ENCODE peak calls at places on chromosomes 5 and 9, in seven cellular contexts. E is spleen; C is CD4-positive, CD25-positive, alpha-beta regulatory T cell; A is CD4-positive, alpha-beta memory T cell; T is naive thymus-derived CD4-positive, alpha-beta T cell; K is A549; Q is RWPE1. O is an unnamed sample.
A peak's percentile ranks its signal among the peaks of the same experiment; 100 is the strongest.

GRCh38 chr9:114470121-114470520 is 35.2 kb downstream of the WHRN start:
- DNase-seq in E (no peak), K (no peak), T (no peak), C (no peak), A (no peak), Q (no peak), O (no peak)

GRCh38 chr5:89697581-89697980 is 712.0 kb downstream of the CETN3 start:
- DNase-seq in Q (no peak), K (no peak), A (no peak), E (no peak), T (no peak), C (no peak), O (no peak)

GRCh38 chr5:128378196-128378595 is 159.8 kb downstream of the FBN2 start:
- DNase-seq in K (no peak), T (no peak), A (no peak), E (no peak), C (no peak), Q (peak; percentile 8), O (no peak)

GRCh38 chr5:150599917-150600511 is 40.4 kb upstream of the SYNPO start:
- DNase-seq in K (peak; percentile 91), C (no peak), Q (peak; percentile 98), E (peak; percentile 78), T (no peak), A (no peak), O (peak; percentile 82)

GRCh38 chr9:119195521-119195920 is 173.7 kb downstream of the BRINP1 start:
- DNase-seq in K (no peak), Q (no peak), C (no peak), T (no peak), E (no peak), A (no peak), O (no peak)

GRCh38 chr5:72244862-72245371 is 75.1 kb downstream of the MRPS27 start:
- DNase-seq in K (peak; percentile 19), T (no peak), A (no peak), Q (peak; percentile 16), E (no peak), C (no peak), O (no peak)

GRCh38 chr9:127586537-127586936 is 25.5 kb upstream of the STXBP1 start:
- DNase-seq in C (peak; percentile 53), E (peak; percentile 80), A (peak; percentile 56), K (peak; percentile 81), Q (peak; percentile 90), T (peak; percentile 54), O (peak; percentile 72)

GRCh38 chr9:91503650-91504007 is 80.0 kb upstream of the NFIL3 start:
- DNase-seq in T (no peak), A (no peak), C (no peak), Q (no peak), E (no peak), K (no peak), O (no peak)

GRCh38 chr9:135563858-135564257 is 2.3 kb downstream of the PAEP start:
- DNase-seq in C (no peak), K (no peak), E (peak; percentile 56), Q (no peak), T (no peak), A (no peak), O (no peak)

DNA sequence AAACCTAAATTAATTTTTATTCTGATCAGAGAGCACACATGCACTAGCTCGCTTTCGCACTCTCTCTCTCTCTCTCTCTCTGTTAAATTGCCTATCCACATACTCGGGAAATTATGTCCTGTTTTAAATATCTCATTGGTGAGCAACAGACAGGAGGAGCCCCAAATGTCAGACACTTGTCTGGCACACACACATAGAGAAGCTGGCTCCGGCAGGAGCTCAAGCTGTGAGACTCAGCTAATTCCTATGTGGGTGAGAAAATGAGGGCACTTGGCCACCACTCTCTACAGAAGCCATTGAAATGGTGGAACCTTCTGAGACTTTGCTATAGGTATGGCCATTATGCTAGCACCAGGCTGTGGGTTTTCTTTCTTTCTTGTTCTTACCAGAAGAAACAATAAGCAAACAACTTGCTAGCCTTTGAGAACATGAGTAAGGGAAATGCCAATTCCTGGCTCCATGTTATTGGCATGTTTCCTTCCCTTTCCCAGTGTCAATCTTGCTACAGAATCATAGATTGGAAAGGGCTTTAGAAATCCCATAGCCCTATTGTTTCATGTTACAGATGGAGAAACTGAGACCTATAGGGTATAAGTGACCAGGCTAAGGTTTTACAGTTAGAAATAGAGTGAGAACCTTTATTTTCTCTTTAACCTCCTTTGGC is 9.0 kb downstream of the RFX3 start:
- DNase-seq in K (no peak), E (no peak), C (no peak), T (no peak), A (no peak), Q (no peak), O (peak; percentile 65)
- H3K27ac ChIP-seq in K (no peak overlapping the region), E (no peak overlapping the region), C (no peak overlapping the region), T (no peak overlapping the region), A (no peak overlapping the region), Q (no peak overlapping the region), O (peak overlapping the region; percentile 92)

DNA sequence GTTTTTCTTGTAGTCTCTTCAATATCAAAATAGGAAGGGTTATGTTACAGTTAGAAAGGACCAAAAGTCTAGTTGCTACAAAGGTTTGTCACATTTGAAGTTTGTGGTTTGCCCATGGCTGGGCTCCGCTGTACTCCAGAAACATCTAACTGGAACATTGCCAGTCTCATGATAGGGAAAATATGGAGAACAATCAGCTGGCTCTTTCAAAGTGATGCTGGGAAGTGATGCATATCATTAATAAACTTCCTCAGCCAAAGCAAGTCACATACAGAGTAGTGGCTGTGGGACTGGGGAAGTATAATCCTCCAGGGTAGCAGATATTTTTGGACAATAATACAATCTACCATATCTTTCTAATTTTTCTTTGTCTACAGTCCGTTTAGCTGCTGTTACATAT is 8.8 kb downstream of the BTF3 start:
- DNase-seq in T (no peak), C (no peak), K (no peak), E (no peak), A (no peak), Q (no peak), O (no peak)
- H3K27ac ChIP-seq in T (no peak overlapping the region), C (no peak overlapping the region), K (no peak overlapping the region), E (no peak overlapping the region), A (no peak overlapping the region), Q (no peak overlapping the region), O (no peak overlapping the region)

GRCh38 chr5:82521431-82522051 is 243.4 kb upstream of the RPS23 start:
- DNase-seq in K (no peak), A (no peak), C (no peak), E (no peak), T (no peak), Q (no peak), O (no peak)

GRCh38 chr5:82512025-82512424 is 233.9 kb upstream of the RPS23 start:
- DNase-seq in T (peak; percentile 23), K (no peak), E (no peak), A (no peak), C (no peak), Q (no peak), O (no peak)

GRCh38 chr5:82513739-82514138 is 235.6 kb upstream of the RPS23 start:
- DNase-seq in E (no peak), K (no peak), Q (no peak), A (no peak), C (no peak), T (no peak), O (no peak)

GRCh38 chr5:82522912-82523311 is 244.8 kb upstream of the RPS23 start:
- DNase-seq in C (no peak), T (no peak), Q (no peak), K (no peak), A (no peak), E (no peak), O (no peak)

GRCh38 chr5:82517544-82517943 is 239.4 kb upstream of the RPS23 start:
- DNase-seq in K (no peak), E (no peak), C (no peak), Q (no peak), T (no peak), A (no peak), O (no peak)
- H3K27ac ChIP-seq in K (no peak overlapping the region), E (no peak overlapping the region), C (no peak overlapping the region), Q (no peak overlapping the region), T (no peak overlapping the region), A (no peak overlapping the region), O (no peak overlapping the region)

DNA sequence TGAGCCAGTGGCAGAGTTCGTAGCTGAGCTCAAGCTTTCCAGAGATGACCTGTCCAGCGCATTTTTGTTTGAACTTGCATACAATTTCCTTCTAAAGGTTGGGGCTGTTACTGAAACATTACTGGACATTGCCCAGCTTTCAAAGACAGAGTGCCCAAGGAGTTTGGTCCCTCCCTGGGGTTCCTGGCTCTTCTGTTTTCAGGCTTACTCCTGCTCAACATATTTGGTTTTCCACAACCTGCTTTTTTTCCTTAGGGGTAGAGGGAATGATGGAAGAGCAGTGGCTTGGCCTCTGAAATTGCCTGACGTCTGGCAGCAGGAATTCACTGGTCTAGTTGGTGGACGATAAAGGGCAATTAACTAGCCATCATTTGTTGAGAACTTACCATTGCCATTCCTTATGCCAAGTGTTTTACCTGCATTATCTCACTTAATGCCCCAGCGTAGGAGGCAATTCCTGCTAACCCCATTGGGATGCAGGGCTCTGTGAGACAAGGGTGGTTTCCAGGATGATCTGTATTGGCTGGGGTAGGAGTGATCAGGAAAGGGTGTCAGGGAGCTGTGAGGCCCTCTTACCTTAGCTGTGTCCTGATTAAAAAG is 1.2 kb downstream of the RGS3 start:
- DNase-seq in Q (no peak), E (no peak), A (no peak), C (no peak), T (no peak), K (no peak), O (no peak)
- H3K27ac ChIP-seq in Q (no peak overlapping the region), E (no peak overlapping the region), A (no peak overlapping the region), C (no peak overlapping the region), T (no peak overlapping the region), K (peak overlapping the region; percentile 77), O (peak overlapping the region; percentile 81)